ENCODE peak calls at places on chromosomes 7 and 10, in five cellular contexts. W, F, Q, E and J are unnamed samples.

GRCh38 chr10:35765996-35766395 is 123.9 kb upstream of the FZD8 start:
- DNase-seq in W (no peak), F (no peak), Q (no peak), E (no peak), J (no peak)

GRCh38 chr10:73263948-73264347 is 11.5 kb upstream of the MRPS16 start:
- DNase-seq in W (no peak), F (no peak), Q (peak), E (no peak), J (no peak)

GRCh38 chr10:7861509-7862120 is 43.3 kb downstream of the TAF3 start:
- DNase-seq in W (no peak), F (no peak), Q (no peak), E (no peak), J (no peak)

GRCh38 chr10:3720228-3721019 is 64.6 kb downstream of the KLF6 start:
- DNase-seq in W (no peak), F (peak), Q (peak), E (peak), J (no peak)

GRCh38 chr7:143889068-143889467 is 12.9 kb downstream of the TCAF1 start:
- DNase-seq in W (no peak), F (no peak), Q (no peak), E (no peak), J (no peak)

GRCh38 chr7:122604251-122604650 is 94.7 kb downstream of the RNF133 start:
- DNase-seq in W (no peak), F (no peak), Q (no peak), E (no peak), J (no peak)

GRCh38 chr7:137851361-137851945 is 4.7 kb upstream of the DGKI start:
- DNase-seq in W (no peak), F (no peak), Q (no peak), E (no peak), J (no peak)

GRCh38 chr10:6607778-6608177 is 27.7 kb upstream of the PRKCQ start:
- DNase-seq in W (no peak), F (no peak), Q (no peak), E (no peak), J (no peak)

GRCh38 chr10:17527530-17528146 is 73.2 kb upstream of the ST8SIA6 start:
- DNase-seq in W (no peak), F (no peak), Q (peak), E (no peak), J (no peak)

GRCh38 chr10:114042895-114043531 is 653 bp upstream of the ADRB1 start:
- DNase-seq in W (no peak), F (peak), Q (peak), E (no peak), J (no peak)

GRCh38 chr10:34813626-34814227 is 1.4 kb downstream of the PARD3 start:
- DNase-seq in W (no peak), F (no peak), Q (peak), E (no peak), J (no peak)

GRCh38 chr7:16801111-16801542 is 3.7 kb downstream of the AGR2 start:
- DNase-seq in W (no peak), F (no peak), Q (peak), E (no peak), J (no peak)

GRCh38 chr7:36506820-36507219 is 117.2 kb downstream of the ANLN start:
- DNase-seq in W (no peak), F (no peak), Q (peak), E (no peak), J (no peak)

GRCh38 chr7:155591055-155591750 is 44.8 kb upstream of the CNPY1 start:
- DNase-seq in W (no peak), F (no peak), Q (no peak), E (no peak), J (no peak)

GRCh38 chr10:132203256-132204077 is 16.7 kb downstream of the DPYSL4 start:
- DNase-seq in W (no peak), F (no peak), Q (no peak), E (no peak), J (no peak)

GRCh38 chr7:67019562-67020390 is 23.1 kb downstream of the TYW1 start:
- DNase-seq in W (no peak), F (no peak), Q (no peak), E (no peak), J (no peak)

GRCh38 chr10:34298371-34298818 is 516.7 kb downstream of the PARD3 start:
- DNase-seq in W (no peak), F (no peak), Q (no peak), E (no peak), J (no peak)

GRCh38 chr7:13032524-13032923 is 345.1 kb downstream of the ARL4A start:
- DNase-seq in W (no peak), F (no peak), Q (no peak), E (no peak), J (no peak)

GRCh38 chr10:14547826-14548225 is 217.1 kb upstream of the FRMD4A start:
- DNase-seq in W (no peak), F (no peak), Q (no peak), E (peak), J (no peak)

GRCh38 chr10:61882621-61883375 is 18.7 kb upstream of the ARID5B start:
- DNase-seq in W (no peak), F (no peak), Q (no peak), E (no peak), J (no peak)

GRCh38 chr7:50418526-50418925 is 31.6 kb downstream of the FIGNL1 start:
- DNase-seq in W (no peak), F (no peak), Q (no peak), E (no peak), J (no peak)

GRCh38 chr7:114656471-114656870 is 241.9 kb downstream of the FOXP2 start:
- DNase-seq in W (no peak), F (no peak), Q (no peak), E (no peak), J (no peak)

GRCh38 chr7:137692399-137692798 is 154.4 kb downstream of the DGKI start:
- DNase-seq in W (no peak), F (no peak), Q (no peak), E (no peak), J (no peak)